ENCODE peak calls at places on chromosomes 6 and 20, in five cellular contexts. One of them, this sample, is unnamed.

GRCh38 chr6:33994198-33995045 is 151.5 kb downstream of the GRM4 start:
- DNase-seq in K562: no peak
- DNase-seq in SK-N-SH: peak; percentile 7
- DNase-seq in GM12878: no peak
- DNase-seq in HepG2: no peak
- DNase-seq in this sample: no peak

GRCh38 chr6:130366011-130366963 is at the start of gene TMEM200A:
- DNase-seq in K562: no peak
- DNase-seq in HepG2: no peak
- DNase-seq in SK-N-SH: peak; percentile 48
- DNase-seq in GM12878: no peak
- DNase-seq in this sample: no peak

GRCh38 chr6:17032595-17033591 is 69.0 kb upstream of the STMND1 start:
- DNase-seq in HepG2: no peak
- DNase-seq in K562: no peak
- DNase-seq in GM12878: no peak
- DNase-seq in SK-N-SH: no peak
- DNase-seq in this sample: no peak

GRCh38 chr6:75546401-75546800 is 52.8 kb upstream of the FILIP1 start:
- DNase-seq in SK-N-SH: no peak
- DNase-seq in HepG2: peak; percentile 4
- DNase-seq in K562: no peak
- DNase-seq in GM12878: no peak
- DNase-seq in this sample: no peak

GRCh38 chr6:137927777-137928218 is 60.7 kb downstream of the TNFAIP3 start:
- DNase-seq in HepG2: no peak
- DNase-seq in GM12878: peak; percentile 99
- DNase-seq in K562: no peak
- DNase-seq in SK-N-SH: no peak
- DNase-seq in this sample: no peak

GRCh38 chr6:85754894-85755293 is 112.2 kb upstream of the SYNCRIP start:
- DNase-seq in SK-N-SH: no peak
- DNase-seq in K562: no peak
- DNase-seq in HepG2: no peak
- DNase-seq in GM12878: no peak
- DNase-seq in this sample: no peak

GRCh38 chr6:1581120-1581991 is 28.4 kb upstream of the FOXC1 start:
- DNase-seq in HepG2: no peak
- DNase-seq in K562: no peak
- DNase-seq in GM12878: no peak
- DNase-seq in SK-N-SH: no peak
- DNase-seq in this sample: no peak

GRCh38 chr6:112877134-112878100 is 530.3 kb downstream of the RFPL4B start:
- DNase-seq in HepG2: no peak
- DNase-seq in K562: no peak
- DNase-seq in GM12878: no peak
- DNase-seq in SK-N-SH: peak; percentile 21
- DNase-seq in this sample: no peak

GRCh38 chr20:20503788-20504528 is 136.1 kb downstream of the INSM1 start:
- DNase-seq in K562: no peak
- DNase-seq in SK-N-SH: no peak
- DNase-seq in GM12878: no peak
- DNase-seq in HepG2: no peak
- DNase-seq in this sample: no peak

GRCh38 chr6:80217799-80218198 is 111.3 kb downstream of the BCKDHB start:
- DNase-seq in SK-N-SH: no peak
- DNase-seq in K562: no peak
- DNase-seq in HepG2: no peak
- DNase-seq in GM12878: no peak
- DNase-seq in this sample: no peak

GRCh38 chr20:63767886-63768285 is 28.3 kb downstream of the SLC2A4RG start:
- DNase-seq in HepG2: no peak
- DNase-seq in SK-N-SH: no peak
- DNase-seq in K562: no peak
- DNase-seq in GM12878: no peak
- DNase-seq in this sample: no peak

GRCh38 chr20:63686492-63687321 is 9.7 kb upstream of the TNFRSF6B start:
- DNase-seq in GM12878: no peak
- DNase-seq in SK-N-SH: no peak
- DNase-seq in K562: no peak
- DNase-seq in HepG2: no peak
- DNase-seq in this sample: peak; percentile 57

GRCh38 chr6:3283641-3284435 is 25.1 kb downstream of the PSMG4 start:
- DNase-seq in HepG2: no peak
- DNase-seq in GM12878: no peak
- DNase-seq in K562: no peak
- DNase-seq in SK-N-SH: no peak
- DNase-seq in this sample: no peak

GRCh38 chr20:45405566-45406259 is 2.4 kb upstream of the DBNDD2 start:
- DNase-seq in K562: peak; percentile 50
- DNase-seq in SK-N-SH: peak; percentile 75
- DNase-seq in HepG2: no peak
- DNase-seq in GM12878: no peak
- DNase-seq in this sample: no peak

GRCh38 chr6:38178584-38178886 is 359.0 kb downstream of the ZFAND3 start:
- DNase-seq in GM12878: no peak
- DNase-seq in SK-N-SH: no peak
- DNase-seq in HepG2: no peak
- DNase-seq in K562: no peak
- DNase-seq in this sample: no peak

GRCh38 chr6:11018225-11018624 is 25.9 kb downstream of the ELOVL2 start:
- DNase-seq in K562: no peak
- DNase-seq in GM12878: no peak
- DNase-seq in SK-N-SH: no peak
- DNase-seq in HepG2: no peak
- DNase-seq in this sample: no peak

GRCh38 chr20:2387180-2387577 is 6.5 kb downstream of the TGM6 start:
- DNase-seq in K562: peak; percentile 55
- DNase-seq in GM12878: peak; percentile 21
- DNase-seq in HepG2: peak; percentile 48
- DNase-seq in SK-N-SH: peak; percentile 44
- DNase-seq in this sample: peak; percentile 39

GRCh38 chr20:37596168-37596567 is 68.5 kb upstream of the BLCAP start:
- DNase-seq in K562: no peak
- DNase-seq in GM12878: no peak
- DNase-seq in SK-N-SH: no peak
- DNase-seq in HepG2: no peak
- DNase-seq in this sample: no peak

GRCh38 chr20:37598611-37599342 is 71.1 kb upstream of the BLCAP start:
- DNase-seq in HepG2: no peak
- DNase-seq in GM12878: no peak
- DNase-seq in K562: no peak
- DNase-seq in SK-N-SH: peak; percentile 52
- DNase-seq in this sample: no peak

GRCh38 chr20:37598101-37598530 is 70.4 kb upstream of the BLCAP start:
- DNase-seq in SK-N-SH: peak; percentile 76
- DNase-seq in HepG2: no peak
- DNase-seq in GM12878: no peak
- DNase-seq in K562: no peak
- DNase-seq in this sample: no peak

GRCh38 chr20:37593710-37594109 is 66.0 kb upstream of the BLCAP start:
- DNase-seq in SK-N-SH: no peak
- DNase-seq in K562: no peak
- DNase-seq in HepG2: no peak
- DNase-seq in GM12878: no peak
- DNase-seq in this sample: no peak

GRCh38 chr20:37596890-37597539 is 69.3 kb upstream of the BLCAP start:
- DNase-seq in K562: no peak
- DNase-seq in GM12878: no peak
- DNase-seq in HepG2: no peak
- DNase-seq in SK-N-SH: no peak
- DNase-seq in this sample: no peak
- TF ChIP-seq YY1 in K562: no peak
- TF ChIP-seq YY1 in GM12878: no peak
- TF ChIP-seq YY1 in HepG2: no peak
- TF ChIP-seq YY1 in SK-N-SH: no peak
- TF ChIP-seq YY1 in this sample: no peak

GRCh38 chr6:53328375-53328774 is 20.4 kb downstream of the ELOVL5 start:
- DNase-seq in HepG2: no peak
- DNase-seq in GM12878: no peak
- DNase-seq in SK-N-SH: no peak
- DNase-seq in K562: no peak
- DNase-seq in this sample: no peak
- H3K4me1 ChIP-seq in HepG2: peaks cover 11% of the 10 kb centered on the region
- H3K4me1 ChIP-seq in GM12878: peaks cover 2% of the 10 kb centered on the region
- H3K4me1 ChIP-seq in SK-N-SH: peaks cover 25% of the 10 kb centered on the region
- H3K4me1 ChIP-seq in K562: peaks cover 34% of the 10 kb centered on the region
- H3K4me1 ChIP-seq in this sample: peaks cover 47% of the 10 kb centered on the region

GRCh38 chr6:149924206-149924932 is 1.4 kb upstream of the RAET1G start:
- DNase-seq in K562: no peak
- DNase-seq in SK-N-SH: no peak
- DNase-seq in HepG2: no peak
- DNase-seq in GM12878: no peak
- DNase-seq in this sample: no peak

GRCh38 chr6:149925974-149926777 is 3.3 kb upstream of the RAET1G start:
- DNase-seq in SK-N-SH: peak; percentile 80
- DNase-seq in HepG2: peak; percentile 74
- DNase-seq in K562: peak; percentile 78
- DNase-seq in GM12878: no peak
- DNase-seq in this sample: peak; percentile 51

GRCh38 chr6:149923327-149923986 is 536 bp upstream of the RAET1G start:
- DNase-seq in SK-N-SH: peak; percentile 41
- DNase-seq in K562: no peak
- DNase-seq in HepG2: no peak
- DNase-seq in GM12878: no peak
- DNase-seq in this sample: no peak

GRCh38 chr6:149924933-149925252 is 2.0 kb upstream of the RAET1G start:
- DNase-seq in K562: no peak
- DNase-seq in GM12878: no peak
- DNase-seq in HepG2: no peak
- DNase-seq in SK-N-SH: no peak
- DNase-seq in this sample: no peak

GRCh38 chr6:149925253-149925973 is 2.5 kb upstream of the RAET1G start:
- DNase-seq in GM12878: no peak
- DNase-seq in HepG2: no peak
- DNase-seq in K562: no peak
- DNase-seq in SK-N-SH: peak; percentile 44
- DNase-seq in this sample: no peak
- TF ChIP-seq RAD21 in GM12878: no peak
- TF ChIP-seq RAD21 in HepG2: no peak
- TF ChIP-seq RAD21 in K562: no peak
- TF ChIP-seq RAD21 in SK-N-SH: no peak
- TF ChIP-seq RAD21 in this sample: no peak

DNA sequence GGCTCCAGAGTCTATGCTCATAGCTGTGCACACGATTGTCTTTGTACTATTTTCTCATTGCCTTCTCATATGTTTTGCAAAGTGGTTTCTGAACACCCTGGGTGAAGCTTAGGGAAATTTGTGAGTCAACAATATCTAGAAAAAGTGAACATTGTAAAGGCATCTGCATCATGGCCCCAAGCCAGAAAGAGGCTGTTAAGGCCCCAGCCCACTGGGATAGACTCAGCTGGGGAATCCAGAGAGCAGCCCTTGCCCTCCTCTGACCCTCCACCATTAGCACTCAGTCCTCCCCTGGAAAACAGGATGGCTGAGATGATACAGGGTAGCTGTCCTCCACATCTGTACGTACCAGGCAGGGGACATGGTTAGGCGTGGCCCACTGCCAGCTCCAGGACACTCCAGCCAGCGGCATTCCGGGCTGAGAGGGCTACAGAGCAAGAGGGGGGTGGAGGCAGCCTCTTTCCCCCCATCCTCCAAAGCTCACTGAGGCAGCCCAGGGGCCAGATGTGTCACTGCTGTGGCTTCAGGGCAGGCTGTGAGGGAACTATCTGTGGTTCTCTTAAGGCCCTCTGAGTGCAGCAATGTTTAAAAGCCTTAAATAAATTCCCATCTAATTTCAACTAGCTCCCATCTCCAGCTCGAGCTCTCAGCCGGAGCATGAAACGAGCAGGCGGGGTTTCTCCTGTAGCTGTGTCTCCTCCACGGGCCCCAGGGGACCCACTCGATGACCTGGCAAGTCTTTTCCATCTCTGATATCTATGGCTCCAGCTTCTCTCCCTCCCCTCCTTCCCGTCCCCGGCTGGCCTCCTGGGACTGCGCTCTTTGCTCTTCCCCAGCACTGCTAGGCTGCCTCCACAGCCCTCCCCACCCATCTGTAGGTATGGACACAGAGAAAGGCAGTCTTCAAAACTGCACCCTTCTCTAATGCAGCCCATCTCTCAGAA is 209.4 kb upstream of the LRFN2 start:
- DNase-seq in GM12878: no peak
- DNase-seq in K562: no peak
- DNase-seq in HepG2: no peak
- DNase-seq in SK-N-SH: peak; percentile 64
- DNase-seq in this sample: no peak
- TF ChIP-seq YY1 in GM12878: no peak
- TF ChIP-seq YY1 in K562: no peak
- TF ChIP-seq YY1 in HepG2: no peak
- TF ChIP-seq YY1 in SK-N-SH: no peak
- TF ChIP-seq YY1 in this sample: no peak